ENCODE peak calls at places on chromosomes 2 and 18, in ten cellular contexts. W is transverse colon, O is heart left ventricle, V is stomach, Q is A549, R is body of pancreas, I is HCT116, F is spleen, B is sigmoid colon, P is IMR-90. X is an unnamed sample.
A peak's percentile ranks its signal among the peaks of the same experiment; 100 is the strongest.

GRCh38 chr2:191218292-191218898 is 26.8 kb upstream of the MYO1B start:
- DNase-seq in O (peak; percentile 40), P (peak; percentile 92), F (no peak), R (peak; percentile 48), I (peak; percentile 67), B (no peak), W (peak; percentile 41), V (peak; percentile 51), Q (peak; percentile 97), X (no peak)

GRCh38 chr2:196170202-196170680 is 1.1 kb downstream of the STK17B start:
- DNase-seq in W (peak; percentile 56), P (peak; percentile 64), I (no peak), F (no peak), B (no peak), V (peak; percentile 65), O (no peak), R (peak; percentile 43), Q (peak; percentile 51), X (no peak)

GRCh38 chr2:177239934-177240600 is 24.5 kb downstream of the NFE2L2 start:
- DNase-seq in P (peak; percentile 49), F (no peak), O (no peak), B (peak; percentile 67), Q (peak; percentile 70), V (peak; percentile 40), I (no peak), R (no peak), W (peak; percentile 62), X (no peak)

GRCh38 chr2:64324746-64325410 is 129.1 kb upstream of the LGALSL start:
- DNase-seq in B (no peak), I (no peak), O (no peak), F (no peak), P (no peak), Q (no peak), V (no peak), R (no peak), W (no peak), X (no peak)

GRCh38 chr18:75179819-75180600 is 28.9 kb downstream of the PTGR3 start:
- DNase-seq in V (no peak), W (no peak), O (no peak), B (no peak), P (no peak), F (no peak), Q (no peak), I (no peak), R (no peak), X (no peak)

GRCh38 chr2:235505210-235505741 is 11.4 kb downstream of the AGAP1 start:
- DNase-seq in Q (no peak), V (peak; percentile 55), R (peak; percentile 61), W (peak; percentile 52), O (no peak), B (no peak), P (no peak), F (no peak), I (no peak), X (no peak)

GRCh38 chr2:182594286-182594685 is 121.8 kb upstream of the DNAJC10 start:
- DNase-seq in W (no peak), P (peak; percentile 58), O (no peak), F (no peak), Q (no peak), B (no peak), I (no peak), V (no peak), R (no peak), X (no peak)

GRCh38 chr2:239669181-239669898 is 268.5 kb upstream of the HDAC4 start:
- DNase-seq in P (no peak), F (no peak), O (no peak), Q (no peak), B (no peak), I (no peak), R (no peak), V (no peak), W (no peak), X (no peak)

DNA sequence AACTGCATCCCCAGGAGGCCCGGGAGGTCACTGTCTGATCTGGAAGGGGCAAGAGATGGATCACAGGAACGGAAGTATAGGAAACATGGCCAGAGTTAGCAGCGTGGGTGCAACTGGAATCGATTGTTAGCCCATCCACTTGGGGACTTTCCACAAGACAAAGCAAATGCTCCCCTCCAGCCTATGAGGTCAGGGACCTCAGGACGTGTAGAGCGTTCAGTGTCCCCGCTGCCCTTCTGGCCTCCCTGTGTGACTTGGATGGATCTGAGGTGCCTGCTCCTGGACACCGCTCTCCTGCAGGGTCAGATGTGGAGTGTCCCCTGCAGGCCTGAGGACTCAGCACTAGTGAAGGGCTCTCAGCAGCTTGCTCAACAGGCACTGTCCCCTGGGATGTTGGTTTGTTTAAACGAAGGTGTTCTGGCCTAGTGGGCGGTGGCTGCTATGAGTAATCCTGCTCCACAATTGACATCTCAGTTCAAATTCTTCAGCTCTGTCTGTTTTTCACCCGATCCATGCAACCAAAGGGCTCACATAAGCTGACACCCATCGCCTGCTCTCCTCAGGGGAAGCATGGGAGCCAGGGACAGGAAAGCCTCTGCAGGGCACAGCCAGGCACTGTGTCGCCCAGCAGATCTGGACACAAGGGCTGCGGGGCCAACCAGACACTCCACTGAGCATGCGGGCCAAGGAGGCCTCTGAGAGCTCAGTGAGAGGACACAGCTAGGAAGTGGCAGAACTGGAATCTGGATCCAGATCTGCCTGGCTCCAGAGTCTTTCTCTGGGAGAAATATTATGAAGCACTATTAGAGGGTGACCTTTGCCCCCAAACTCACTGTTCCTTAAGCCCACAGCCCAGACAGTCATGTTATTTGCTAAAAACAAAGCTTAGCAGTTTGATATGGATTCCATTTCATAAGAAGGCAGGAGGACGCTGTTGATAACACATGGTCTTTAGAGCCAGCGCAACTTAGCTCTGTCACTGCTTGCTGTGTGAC is 78.5 kb downstream of the RHOB start:
- DNase-seq in F (no peak), W (peak; percentile 21), R (peak; percentile 39), V (peak; percentile 44), Q (peak; percentile 55), O (peak; percentile 65), P (peak; percentile 68), I (no peak), B (peak; percentile 89), X (no peak)
- TF ChIP-seq CTCF in F (no peak), W (no peak), R (no peak), V (no peak), Q (no peak), O (no peak), P (peak; percentile 8), I (no peak), B (no peak), X (no peak)

GRCh38 chr2:23926750-23927627 is at the start of gene ATAD2B:
- DNase-seq in V (peak; percentile 93), B (peak; percentile 95), W (peak; percentile 94), I (peak; percentile 85), F (peak; percentile 99), O (peak; percentile 93), R (peak; percentile 90), P (peak; percentile 94), Q (peak; percentile 97), X (peak; percentile 91)

GRCh38 chr2:23924589-23925359 is 2.1 kb downstream of the ATAD2B start:
- DNase-seq in V (no peak), F (no peak), Q (no peak), I (no peak), O (no peak), W (no peak), R (no peak), P (no peak), B (no peak), X (no peak)

GRCh38 chr2:23926289-23926749 is 604 bp downstream of the ATAD2B start:
- DNase-seq in R (peak; percentile 43), Q (no peak), V (peak; percentile 43), O (peak; percentile 54), P (no peak), I (no peak), W (no peak), F (peak; percentile 91), B (peak; percentile 70), X (no peak)

DNA sequence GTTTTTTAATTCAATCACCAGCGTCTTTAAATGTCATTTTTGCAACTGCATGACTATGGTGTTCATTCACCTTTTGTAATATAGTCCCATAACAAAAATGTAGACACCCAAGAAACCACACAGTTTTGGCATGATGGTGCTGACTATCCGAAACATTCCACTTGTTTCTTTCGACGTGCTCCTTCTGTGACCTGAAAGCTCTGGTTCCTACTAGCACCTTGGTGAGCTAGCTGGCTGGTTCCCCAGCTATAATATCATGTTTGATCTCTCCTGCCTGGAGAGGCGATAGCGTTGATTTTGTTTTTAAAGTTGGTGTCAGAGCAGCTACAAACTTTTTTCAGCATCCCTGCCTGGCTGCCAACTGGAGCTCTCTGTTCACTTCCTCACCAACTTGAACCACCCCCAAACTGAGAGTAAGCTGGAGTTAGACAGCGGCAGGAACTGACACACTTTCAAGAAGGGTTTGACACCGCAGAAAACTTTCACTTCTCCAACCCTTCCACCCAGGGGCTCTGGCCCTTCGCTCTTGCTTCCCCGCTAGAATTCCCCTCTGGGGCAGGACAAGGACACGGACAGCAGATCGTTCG is 1.1 kb downstream of the ATAD2B start:
- DNase-seq in R (peak; percentile 40), W (peak; percentile 73), B (peak; percentile 82), F (no peak), I (no peak), V (peak; percentile 52), P (peak; percentile 68), O (peak; percentile 49), Q (peak; percentile 45), X (peak; percentile 91)
- TF ChIP-seq POLR2A in R (peak; percentile 16), W (peak; percentile 56), B (no peak), F (peak; percentile 66), I (no peak), V (no peak), P (no peak), O (peak; percentile 24), Q (no peak), X (peak; percentile 36)

GRCh38 chr18:67710639-67711038 is 194.1 kb upstream of the DSEL start:
- DNase-seq in O (no peak), P (no peak), R (no peak), B (no peak), F (no peak), V (no peak), W (no peak), Q (peak; percentile 13), I (no peak), X (no peak)
- TF ChIP-seq CTCF in O (no peak), P (no peak), R (no peak), B (no peak), F (no peak), V (no peak), W (no peak), Q (peak; percentile 12), I (no peak), X (no peak)

GRCh38 chr18:79397830-79398761 is 2.4 kb downstream of the NFATC1 start:
- DNase-seq in B (peak; percentile 65), O (peak; percentile 33), R (no peak), I (no peak), W (no peak), F (peak; percentile 79), Q (no peak), P (no peak), V (no peak), X (no peak)

GRCh38 chr18:79399275-79400081 is 3.7 kb downstream of the NFATC1 start:
- DNase-seq in R (no peak), W (no peak), F (peak; percentile 91), Q (no peak), B (peak; percentile 69), I (no peak), O (peak; percentile 32), P (no peak), V (no peak), X (no peak)

GRCh38 chr18:79401494-79402208 is 5.9 kb downstream of the NFATC1 start:
- DNase-seq in I (no peak), F (peak; percentile 84), W (no peak), B (peak; percentile 56), V (no peak), P (no peak), R (no peak), O (no peak), Q (no peak), X (no peak)

GRCh38 chr18:79400591-79401381 is 5.1 kb downstream of the NFATC1 start:
- DNase-seq in R (no peak), B (peak; percentile 76), I (no peak), Q (no peak), V (no peak), O (peak; percentile 29), P (no peak), W (no peak), F (peak; percentile 88), X (no peak)

DNA sequence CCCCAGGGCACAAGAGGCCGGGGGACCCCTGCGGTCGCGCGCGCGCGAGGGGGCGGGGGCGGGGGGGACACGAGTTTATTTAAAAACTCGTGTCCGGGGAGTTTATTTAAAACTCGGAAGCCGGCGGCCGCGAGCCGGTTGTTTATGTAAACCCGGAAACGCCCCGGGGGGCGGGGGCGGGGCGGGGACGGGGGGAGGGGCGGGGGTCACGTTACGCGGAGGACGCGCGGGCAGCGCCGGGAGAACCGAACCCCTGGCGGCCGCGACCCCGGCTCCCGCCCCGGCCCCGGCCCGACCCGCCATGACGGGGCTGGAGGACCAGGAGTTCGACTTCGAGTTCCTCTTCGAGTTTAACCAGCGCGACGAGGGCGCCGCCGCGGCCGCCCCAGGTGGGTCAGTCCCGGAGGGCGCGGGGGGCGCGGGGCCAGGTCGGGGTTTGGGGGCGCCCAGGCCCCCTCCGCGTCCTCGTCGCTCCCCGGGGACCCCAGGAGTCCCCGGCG is 4.4 kb downstream of the NFATC1 start:
- DNase-seq in F (peak; percentile 93), R (peak; percentile 71), P (no peak), B (peak; percentile 85), W (peak; percentile 73), O (peak; percentile 84), Q (no peak), I (no peak), V (peak; percentile 72), X (no peak)
- TF ChIP-seq POLR2A in F (no peak), R (no peak), P (no peak), B (no peak), W (no peak), O (no peak), Q (no peak), I (no peak), V (no peak), X (no peak)

X was measured in vagina.